ENCODE peak calls at places on chromosome 17, in ten cellular contexts. One of them, this sample, is unnamed.

GRCh38 chr17:27888945-27889344 is 4.2 kb downstream of the LYRM9 start:
- DNase-seq in NB4: no peak
- DNase-seq in AG09309: no peak
- DNase-seq in anterior cingulate cortex: no peak
- DNase-seq in activated naive CD4-positive, alpha-beta T cell treated with anti-CD3 and anti-CD28 coated beads for 36 hours: no peak
- DNase-seq in NCI-H1105: no peak
- DNase-seq in T47D: peak
- DNase-seq in stimulated activated CD4-positive, alpha-beta T cell treated with anti-CD3 and anti-CD28 coated beads, Interleukin-15, amount 100 ng/mL, for 1 hour: no peak
- DNase-seq in activated gamma-delta T cell: no peak
- DNase-seq in heart right ventricle: no peak
- DNase-seq in this sample: no peak

GRCh38 chr17:10729334-10730193 is at the start of gene TMEM220:
- DNase-seq in T47D: no peak
- DNase-seq in NCI-H1105: peak
- DNase-seq in anterior cingulate cortex: peak
- DNase-seq in activated gamma-delta T cell: peak
- DNase-seq in activated naive CD4-positive, alpha-beta T cell treated with anti-CD3 and anti-CD28 coated beads for 36 hours: peak
- DNase-seq in NB4: peak
- DNase-seq in heart right ventricle: peak
- DNase-seq in stimulated activated CD4-positive, alpha-beta T cell treated with anti-CD3 and anti-CD28 coated beads, Interleukin-15, amount 100 ng/mL, for 1 hour: no peak
- DNase-seq in AG09309: no peak
- DNase-seq in this sample: peak

GRCh38 chr17:41494524-41494923 is 4.8 kb upstream of the KRT36 start:
- DNase-seq in heart right ventricle: no peak
- DNase-seq in AG09309: no peak
- DNase-seq in activated gamma-delta T cell: no peak
- DNase-seq in NB4: no peak
- DNase-seq in activated naive CD4-positive, alpha-beta T cell treated with anti-CD3 and anti-CD28 coated beads for 36 hours: no peak
- DNase-seq in NCI-H1105: no peak
- DNase-seq in anterior cingulate cortex: no peak
- DNase-seq in T47D: no peak
- DNase-seq in stimulated activated CD4-positive, alpha-beta T cell treated with anti-CD3 and anti-CD28 coated beads, Interleukin-15, amount 100 ng/mL, for 1 hour: no peak
- DNase-seq in this sample: no peak

GRCh38 chr17:13931752-13932477 is 137.4 kb upstream of the COX10 start:
- DNase-seq in anterior cingulate cortex: no peak
- DNase-seq in stimulated activated CD4-positive, alpha-beta T cell treated with anti-CD3 and anti-CD28 coated beads, Interleukin-15, amount 100 ng/mL, for 1 hour: no peak
- DNase-seq in NCI-H1105: no peak
- DNase-seq in NB4: peak
- DNase-seq in heart right ventricle: peak
- DNase-seq in T47D: no peak
- DNase-seq in activated naive CD4-positive, alpha-beta T cell treated with anti-CD3 and anti-CD28 coated beads for 36 hours: no peak
- DNase-seq in AG09309: no peak
- DNase-seq in activated gamma-delta T cell: no peak
- DNase-seq in this sample: peak

GRCh38 chr17:50677851-50678375 is 29.8 kb downstream of the ANKRD40 start:
- DNase-seq in NCI-H1105: no peak
- DNase-seq in T47D: no peak
- DNase-seq in anterior cingulate cortex: no peak
- DNase-seq in heart right ventricle: no peak
- DNase-seq in activated gamma-delta T cell: no peak
- DNase-seq in stimulated activated CD4-positive, alpha-beta T cell treated with anti-CD3 and anti-CD28 coated beads, Interleukin-15, amount 100 ng/mL, for 1 hour: no peak
- DNase-seq in AG09309: no peak
- DNase-seq in activated naive CD4-positive, alpha-beta T cell treated with anti-CD3 and anti-CD28 coated beads for 36 hours: no peak
- DNase-seq in NB4: no peak
- DNase-seq in this sample: no peak

GRCh38 chr17:66310528-66311148 is 8.2 kb downstream of the PRKCA start:
- DNase-seq in heart right ventricle: no peak
- DNase-seq in activated gamma-delta T cell: no peak
- DNase-seq in anterior cingulate cortex: no peak
- DNase-seq in activated naive CD4-positive, alpha-beta T cell treated with anti-CD3 and anti-CD28 coated beads for 36 hours: peak
- DNase-seq in AG09309: no peak
- DNase-seq in stimulated activated CD4-positive, alpha-beta T cell treated with anti-CD3 and anti-CD28 coated beads, Interleukin-15, amount 100 ng/mL, for 1 hour: no peak
- DNase-seq in T47D: no peak
- DNase-seq in NB4: peak
- DNase-seq in NCI-H1105: no peak
- DNase-seq in this sample: no peak

GRCh38 chr17:11515901-11516300 is 82.4 kb upstream of the DNAH9 start:
- DNase-seq in NB4: no peak
- DNase-seq in AG09309: no peak
- DNase-seq in heart right ventricle: no peak
- DNase-seq in anterior cingulate cortex: no peak
- DNase-seq in activated naive CD4-positive, alpha-beta T cell treated with anti-CD3 and anti-CD28 coated beads for 36 hours: no peak
- DNase-seq in stimulated activated CD4-positive, alpha-beta T cell treated with anti-CD3 and anti-CD28 coated beads, Interleukin-15, amount 100 ng/mL, for 1 hour: no peak
- DNase-seq in T47D: no peak
- DNase-seq in activated gamma-delta T cell: no peak
- DNase-seq in NCI-H1105: no peak
- DNase-seq in this sample: no peak

GRCh38 chr17:31677681-31678080 is 181.4 kb downstream of the COPRS start:
- DNase-seq in heart right ventricle: no peak
- DNase-seq in NB4: no peak
- DNase-seq in stimulated activated CD4-positive, alpha-beta T cell treated with anti-CD3 and anti-CD28 coated beads, Interleukin-15, amount 100 ng/mL, for 1 hour: no peak
- DNase-seq in T47D: no peak
- DNase-seq in anterior cingulate cortex: no peak
- DNase-seq in NCI-H1105: no peak
- DNase-seq in activated gamma-delta T cell: no peak
- DNase-seq in AG09309: no peak
- DNase-seq in activated naive CD4-positive, alpha-beta T cell treated with anti-CD3 and anti-CD28 coated beads for 36 hours: no peak
- DNase-seq in this sample: no peak

GRCh38 chr17:49280061-49280460 is 49.5 kb upstream of the PHOSPHO1 start:
- DNase-seq in activated naive CD4-positive, alpha-beta T cell treated with anti-CD3 and anti-CD28 coated beads for 36 hours: no peak
- DNase-seq in stimulated activated CD4-positive, alpha-beta T cell treated with anti-CD3 and anti-CD28 coated beads, Interleukin-15, amount 100 ng/mL, for 1 hour: no peak
- DNase-seq in NCI-H1105: no peak
- DNase-seq in AG09309: no peak
- DNase-seq in NB4: no peak
- DNase-seq in T47D: no peak
- DNase-seq in anterior cingulate cortex: no peak
- DNase-seq in activated gamma-delta T cell: no peak
- DNase-seq in heart right ventricle: no peak
- DNase-seq in this sample: no peak

GRCh38 chr17:7846063-7846735 is 8.7 kb upstream of the TMEM88 start:
- DNase-seq in AG09309: no peak
- DNase-seq in NCI-H1105: no peak
- DNase-seq in T47D: no peak
- DNase-seq in anterior cingulate cortex: no peak
- DNase-seq in heart right ventricle: no peak
- DNase-seq in activated naive CD4-positive, alpha-beta T cell treated with anti-CD3 and anti-CD28 coated beads for 36 hours: no peak
- DNase-seq in activated gamma-delta T cell: no peak
- DNase-seq in NB4: no peak
- DNase-seq in stimulated activated CD4-positive, alpha-beta T cell treated with anti-CD3 and anti-CD28 coated beads, Interleukin-15, amount 100 ng/mL, for 1 hour: no peak
- DNase-seq in this sample: no peak

GRCh38 chr17:8156174-8156992 is 4.2 kb upstream of the PER1 start:
- DNase-seq in anterior cingulate cortex: peak
- DNase-seq in AG09309: peak
- DNase-seq in heart right ventricle: peak
- DNase-seq in NCI-H1105: peak
- DNase-seq in stimulated activated CD4-positive, alpha-beta T cell treated with anti-CD3 and anti-CD28 coated beads, Interleukin-15, amount 100 ng/mL, for 1 hour: peak
- DNase-seq in activated naive CD4-positive, alpha-beta T cell treated with anti-CD3 and anti-CD28 coated beads for 36 hours: peak
- DNase-seq in T47D: peak
- DNase-seq in activated gamma-delta T cell: peak
- DNase-seq in NB4: peak
- DNase-seq in this sample: peak

GRCh38 chr17:61203765-61204164 is 195.9 kb upstream of the TBX2 start:
- DNase-seq in NCI-H1105: no peak
- DNase-seq in T47D: no peak
- DNase-seq in activated naive CD4-positive, alpha-beta T cell treated with anti-CD3 and anti-CD28 coated beads for 36 hours: no peak
- DNase-seq in activated gamma-delta T cell: no peak
- DNase-seq in heart right ventricle: no peak
- DNase-seq in AG09309: no peak
- DNase-seq in anterior cingulate cortex: no peak
- DNase-seq in NB4: no peak
- DNase-seq in stimulated activated CD4-positive, alpha-beta T cell treated with anti-CD3 and anti-CD28 coated beads, Interleukin-15, amount 100 ng/mL, for 1 hour: no peak
- DNase-seq in this sample: no peak

GRCh38 chr17:67496286-67496685 is 119.2 kb downstream of the PITPNC1 start:
- DNase-seq in heart right ventricle: no peak
- DNase-seq in AG09309: no peak
- DNase-seq in T47D: no peak
- DNase-seq in NB4: no peak
- DNase-seq in activated naive CD4-positive, alpha-beta T cell treated with anti-CD3 and anti-CD28 coated beads for 36 hours: no peak
- DNase-seq in stimulated activated CD4-positive, alpha-beta T cell treated with anti-CD3 and anti-CD28 coated beads, Interleukin-15, amount 100 ng/mL, for 1 hour: no peak
- DNase-seq in NCI-H1105: no peak
- DNase-seq in activated gamma-delta T cell: no peak
- DNase-seq in anterior cingulate cortex: no peak
- DNase-seq in this sample: no peak

GRCh38 chr17:56756536-56756935 is 77.2 kb downstream of the C17orf67 start:
- DNase-seq in NB4: peak
- DNase-seq in heart right ventricle: no peak
- DNase-seq in AG09309: peak
- DNase-seq in NCI-H1105: no peak
- DNase-seq in T47D: no peak
- DNase-seq in activated gamma-delta T cell: no peak
- DNase-seq in activated naive CD4-positive, alpha-beta T cell treated with anti-CD3 and anti-CD28 coated beads for 36 hours: no peak
- DNase-seq in anterior cingulate cortex: no peak
- DNase-seq in stimulated activated CD4-positive, alpha-beta T cell treated with anti-CD3 and anti-CD28 coated beads, Interleukin-15, amount 100 ng/mL, for 1 hour: no peak
- DNase-seq in this sample: no peak

GRCh38 chr17:27407916-27408846 is 48.1 kb upstream of the KSR1 start:
- DNase-seq in AG09309: peak
- DNase-seq in activated naive CD4-positive, alpha-beta T cell treated with anti-CD3 and anti-CD28 coated beads for 36 hours: no peak
- DNase-seq in anterior cingulate cortex: no peak
- DNase-seq in activated gamma-delta T cell: no peak
- DNase-seq in stimulated activated CD4-positive, alpha-beta T cell treated with anti-CD3 and anti-CD28 coated beads, Interleukin-15, amount 100 ng/mL, for 1 hour: no peak
- DNase-seq in heart right ventricle: no peak
- DNase-seq in NCI-H1105: no peak
- DNase-seq in NB4: no peak
- DNase-seq in T47D: no peak
- DNase-seq in this sample: no peak

GRCh38 chr17:83177611-83178532 is 98.5 kb downstream of the METRNL start:
- DNase-seq in anterior cingulate cortex: no peak
- DNase-seq in NB4: no peak
- DNase-seq in NCI-H1105: no peak
- DNase-seq in activated naive CD4-positive, alpha-beta T cell treated with anti-CD3 and anti-CD28 coated beads for 36 hours: peak
- DNase-seq in AG09309: no peak
- DNase-seq in heart right ventricle: no peak
- DNase-seq in stimulated activated CD4-positive, alpha-beta T cell treated with anti-CD3 and anti-CD28 coated beads, Interleukin-15, amount 100 ng/mL, for 1 hour: no peak
- DNase-seq in activated gamma-delta T cell: no peak
- DNase-seq in T47D: no peak
- DNase-seq in this sample: no peak

GRCh38 chr17:47225436-47225858 is 16.3 kb downstream of the MYL4 start:
- DNase-seq in activated naive CD4-positive, alpha-beta T cell treated with anti-CD3 and anti-CD28 coated beads for 36 hours: no peak
- DNase-seq in anterior cingulate cortex: no peak
- DNase-seq in activated gamma-delta T cell: no peak
- DNase-seq in T47D: no peak
- DNase-seq in NB4: no peak
- DNase-seq in NCI-H1105: no peak
- DNase-seq in stimulated activated CD4-positive, alpha-beta T cell treated with anti-CD3 and anti-CD28 coated beads, Interleukin-15, amount 100 ng/mL, for 1 hour: no peak
- DNase-seq in heart right ventricle: no peak
- DNase-seq in AG09309: peak
- DNase-seq in this sample: peak

GRCh38 chr17:51133365-51133764 is 12.7 kb upstream of the SPAG9 start:
- DNase-seq in stimulated activated CD4-positive, alpha-beta T cell treated with anti-CD3 and anti-CD28 coated beads, Interleukin-15, amount 100 ng/mL, for 1 hour: no peak
- DNase-seq in activated gamma-delta T cell: no peak
- DNase-seq in T47D: no peak
- DNase-seq in AG09309: no peak
- DNase-seq in heart right ventricle: no peak
- DNase-seq in NCI-H1105: no peak
- DNase-seq in NB4: no peak
- DNase-seq in anterior cingulate cortex: no peak
- DNase-seq in activated naive CD4-positive, alpha-beta T cell treated with anti-CD3 and anti-CD28 coated beads for 36 hours: no peak
- DNase-seq in this sample: no peak

GRCh38 chr17:43025290-43025657 is 243 bp downstream of the RND2 start:
- DNase-seq in anterior cingulate cortex: no peak
- DNase-seq in stimulated activated CD4-positive, alpha-beta T cell treated with anti-CD3 and anti-CD28 coated beads, Interleukin-15, amount 100 ng/mL, for 1 hour: no peak
- DNase-seq in heart right ventricle: no peak
- DNase-seq in NCI-H1105: no peak
- DNase-seq in activated gamma-delta T cell: no peak
- DNase-seq in activated naive CD4-positive, alpha-beta T cell treated with anti-CD3 and anti-CD28 coated beads for 36 hours: no peak
- DNase-seq in T47D: no peak
- DNase-seq in NB4: no peak
- DNase-seq in AG09309: no peak
- DNase-seq in this sample: no peak

GRCh38 chr17:80359422-80360110 is 55.4 kb upstream of the ENDOV start:
- DNase-seq in activated naive CD4-positive, alpha-beta T cell treated with anti-CD3 and anti-CD28 coated beads for 36 hours: no peak
- DNase-seq in activated gamma-delta T cell: no peak
- DNase-seq in anterior cingulate cortex: no peak
- DNase-seq in NCI-H1105: no peak
- DNase-seq in T47D: no peak
- DNase-seq in NB4: peak
- DNase-seq in AG09309: no peak
- DNase-seq in stimulated activated CD4-positive, alpha-beta T cell treated with anti-CD3 and anti-CD28 coated beads, Interleukin-15, amount 100 ng/mL, for 1 hour: no peak
- DNase-seq in heart right ventricle: no peak
- DNase-seq in this sample: no peak

GRCh38 chr17:2364132-2365116 is 27.1 kb downstream of the SGSM2 start:
- DNase-seq in stimulated activated CD4-positive, alpha-beta T cell treated with anti-CD3 and anti-CD28 coated beads, Interleukin-15, amount 100 ng/mL, for 1 hour: no peak
- DNase-seq in AG09309: no peak
- DNase-seq in anterior cingulate cortex: no peak
- DNase-seq in T47D: no peak
- DNase-seq in heart right ventricle: peak
- DNase-seq in NCI-H1105: no peak
- DNase-seq in activated gamma-delta T cell: no peak
- DNase-seq in NB4: no peak
- DNase-seq in activated naive CD4-positive, alpha-beta T cell treated with anti-CD3 and anti-CD28 coated beads for 36 hours: no peak
- DNase-seq in this sample: peak

GRCh38 chr17:67215991-67216421 is 29.0 kb downstream of the HELZ start:
- DNase-seq in AG09309: no peak
- DNase-seq in NCI-H1105: no peak
- DNase-seq in anterior cingulate cortex: no peak
- DNase-seq in activated gamma-delta T cell: no peak
- DNase-seq in heart right ventricle: no peak
- DNase-seq in NB4: no peak
- DNase-seq in activated naive CD4-positive, alpha-beta T cell treated with anti-CD3 and anti-CD28 coated beads for 36 hours: no peak
- DNase-seq in stimulated activated CD4-positive, alpha-beta T cell treated with anti-CD3 and anti-CD28 coated beads, Interleukin-15, amount 100 ng/mL, for 1 hour: no peak
- DNase-seq in T47D: no peak
- DNase-seq in this sample: no peak

GRCh38 chr17:29586676-29587469 is 2.6 kb downstream of the GIT1 start:
- DNase-seq in activated gamma-delta T cell: no peak
- DNase-seq in anterior cingulate cortex: no peak
- DNase-seq in T47D: no peak
- DNase-seq in NB4: no peak
- DNase-seq in NCI-H1105: no peak
- DNase-seq in AG09309: no peak
- DNase-seq in stimulated activated CD4-positive, alpha-beta T cell treated with anti-CD3 and anti-CD28 coated beads, Interleukin-15, amount 100 ng/mL, for 1 hour: no peak
- DNase-seq in heart right ventricle: no peak
- DNase-seq in activated naive CD4-positive, alpha-beta T cell treated with anti-CD3 and anti-CD28 coated beads for 36 hours: no peak
- DNase-seq in this sample: no peak

GRCh38 chr17:82495844-82496528 is 23.5 kb upstream of the FOXK2 start:
- DNase-seq in NCI-H1105: no peak
- DNase-seq in anterior cingulate cortex: no peak
- DNase-seq in activated gamma-delta T cell: no peak
- DNase-seq in stimulated activated CD4-positive, alpha-beta T cell treated with anti-CD3 and anti-CD28 coated beads, Interleukin-15, amount 100 ng/mL, for 1 hour: no peak
- DNase-seq in activated naive CD4-positive, alpha-beta T cell treated with anti-CD3 and anti-CD28 coated beads for 36 hours: peak
- DNase-seq in heart right ventricle: no peak
- DNase-seq in NB4: no peak
- DNase-seq in T47D: no peak
- DNase-seq in AG09309: no peak
- DNase-seq in this sample: no peak

GRCh38 chr17:80023261-80024205 is 12.1 kb downstream of the TBC1D16 start:
- DNase-seq in activated gamma-delta T cell: no peak
- DNase-seq in stimulated activated CD4-positive, alpha-beta T cell treated with anti-CD3 and anti-CD28 coated beads, Interleukin-15, amount 100 ng/mL, for 1 hour: no peak
- DNase-seq in heart right ventricle: peak
- DNase-seq in T47D: no peak
- DNase-seq in NCI-H1105: no peak
- DNase-seq in activated naive CD4-positive, alpha-beta T cell treated with anti-CD3 and anti-CD28 coated beads for 36 hours: no peak
- DNase-seq in AG09309: no peak
- DNase-seq in anterior cingulate cortex: no peak
- DNase-seq in NB4: no peak
- DNase-seq in this sample: peak

GRCh38 chr17:83082435-83082834 is 3.0 kb downstream of the METRNL start:
- DNase-seq in activated naive CD4-positive, alpha-beta T cell treated with anti-CD3 and anti-CD28 coated beads for 36 hours: no peak
- DNase-seq in stimulated activated CD4-positive, alpha-beta T cell treated with anti-CD3 and anti-CD28 coated beads, Interleukin-15, amount 100 ng/mL, for 1 hour: no peak
- DNase-seq in activated gamma-delta T cell: no peak
- DNase-seq in AG09309: no peak
- DNase-seq in NB4: no peak
- DNase-seq in T47D: no peak
- DNase-seq in NCI-H1105: no peak
- DNase-seq in heart right ventricle: no peak
- DNase-seq in anterior cingulate cortex: no peak
- DNase-seq in this sample: no peak

GRCh38 chr17:35373984-35374765 is 754 bp upstream of the SLFN11 start:
- DNase-seq in heart right ventricle: peak
- DNase-seq in stimulated activated CD4-positive, alpha-beta T cell treated with anti-CD3 and anti-CD28 coated beads, Interleukin-15, amount 100 ng/mL, for 1 hour: no peak
- DNase-seq in anterior cingulate cortex: no peak
- DNase-seq in NB4: peak
- DNase-seq in NCI-H1105: peak
- DNase-seq in activated gamma-delta T cell: peak
- DNase-seq in activated naive CD4-positive, alpha-beta T cell treated with anti-CD3 and anti-CD28 coated beads for 36 hours: peak
- DNase-seq in T47D: peak
- DNase-seq in AG09309: peak
- DNase-seq in this sample: peak

GRCh38 chr17:45640141-45640850 is 143.8 kb upstream of the CRHR1 start:
- DNase-seq in anterior cingulate cortex: no peak
- DNase-seq in heart right ventricle: peak
- DNase-seq in NB4: peak
- DNase-seq in AG09309: peak
- DNase-seq in activated gamma-delta T cell: no peak
- DNase-seq in NCI-H1105: no peak
- DNase-seq in T47D: peak
- DNase-seq in stimulated activated CD4-positive, alpha-beta T cell treated with anti-CD3 and anti-CD28 coated beads, Interleukin-15, amount 100 ng/mL, for 1 hour: peak
- DNase-seq in activated naive CD4-positive, alpha-beta T cell treated with anti-CD3 and anti-CD28 coated beads for 36 hours: peak
- DNase-seq in this sample: peak

This sample was measured in heart left ventricle.